ENCODE peak calls at places on chromosome 1, in seven cellular contexts. Z, J, Q, A, X, B and P are unnamed samples.

GRCh38 chr1:200041337-200042118 is 14.0 kb downstream of the NR5A2 start:
- DNase-seq in A (no peak), X (no peak), J (no peak), Q (no peak), B (no peak), Z (no peak), P (no peak)

GRCh38 chr1:59699227-59699847 is 115.4 kb upstream of the HOOK1 start:
- DNase-seq in Q (no peak), A (peak; percentile 18), J (no peak), B (no peak), X (no peak), Z (peak; percentile 27), P (peak; percentile 77)

GRCh38 chr1:174005032-174005431 is 17.1 kb downstream of the RC3H1 start:
- DNase-seq in Z (peak; percentile 75), A (no peak), B (no peak), Q (no peak), J (no peak), X (no peak), P (no peak)

GRCh38 chr1:65278344-65279091 is 30.8 kb upstream of the DNAJC6 start:
- DNase-seq in J (no peak), X (no peak), B (no peak), Q (no peak), A (no peak), Z (no peak), P (peak; percentile 12)

GRCh38 chr1:248849637-248850036 is 9.2 kb downstream of the ZNF692 start:
- DNase-seq in J (no peak), X (no peak), Z (no peak), B (no peak), A (no peak), Q (no peak), P (no peak)

GRCh38 chr1:116489231-116489697 is 81.6 kb downstream of the CD58 start:
- DNase-seq in J (no peak), A (no peak), Q (peak; percentile 38), B (no peak), Z (no peak), X (no peak), P (peak; percentile 85)

GRCh38 chr1:20478072-20478660 is 7.8 kb downstream of the CAMK2N1 start:
- DNase-seq in Q (no peak), Z (no peak), X (no peak), A (no peak), B (no peak), J (no peak), P (no peak)

GRCh38 chr1:41623736-41624135 is 139.3 kb upstream of the EDN2 start:
- DNase-seq in Q (no peak), J (no peak), Z (no peak), A (no peak), X (no peak), B (no peak), P (no peak)

GRCh38 chr1:115764541-115764940 is 4.0 kb downstream of the CASQ2 start:
- DNase-seq in Q (peak; percentile 19), Z (no peak), J (no peak), B (no peak), A (no peak), X (no peak), P (peak; percentile 49)

GRCh38 chr1:6205849-6206845 is at the start of gene RNF207:
- DNase-seq in Z (no peak), B (peak; percentile 28), J (peak; percentile 83), X (peak; percentile 54), Q (peak; percentile 22), A (peak; percentile 56), P (peak; percentile 52)

GRCh38 chr1:84940481-84940880 is 47.5 kb upstream of the LPAR3 start:
- DNase-seq in A (no peak), J (no peak), X (no peak), B (no peak), Z (no peak), Q (no peak), P (peak; percentile 52)

GRCh38 chr1:153547560-153548551 is 1.2 kb downstream of the S100A3 start:
- DNase-seq in A (no peak), J (peak; percentile 39), Q (no peak), X (no peak), B (no peak), Z (no peak), P (no peak)

GRCh38 chr1:234509457-234510328 is 30.7 kb upstream of the TARBP1 start:
- DNase-seq in J (no peak), X (no peak), Z (no peak), B (no peak), A (no peak), Q (no peak), P (no peak)

GRCh38 chr1:108041360-108042143 is 76.6 kb upstream of the VAV3 start:
- DNase-seq in A (no peak), B (no peak), J (no peak), Q (no peak), X (no peak), Z (no peak), P (no peak)

GRCh38 chr1:64536836-64537490 is 67.0 kb downstream of the CACHD1 start:
- DNase-seq in X (no peak), Z (no peak), A (no peak), B (no peak), J (no peak), Q (no peak), P (no peak)

GRCh38 chr1:181099152-181100014 is 10.9 kb downstream of the IER5 start:
- DNase-seq in X (no peak), Z (no peak), Q (no peak), J (no peak), A (no peak), B (no peak), P (peak; percentile 41)

GRCh38 chr1:42319128-42319851 is 15.7 kb downstream of the FOXJ3 start:
- DNase-seq in A (no peak), Z (no peak), B (no peak), Q (no peak), J (no peak), X (no peak), P (peak; percentile 40)

GRCh38 chr1:222136869-222137268 is 395.0 kb upstream of the DUSP10 start:
- DNase-seq in Z (no peak), X (no peak), A (no peak), B (no peak), Q (no peak), J (no peak), P (no peak)

GRCh38 chr1:18928406-18928805 is 26.1 kb upstream of the ALDH4A1 start:
- DNase-seq in J (no peak), Z (no peak), A (no peak), B (no peak), X (no peak), Q (no peak), P (no peak)

GRCh38 chr1:12407050-12407961 is 177.5 kb downstream of the VPS13D start:
- DNase-seq in A (no peak), J (no peak), X (no peak), Z (no peak), B (no peak), Q (no peak), P (peak; percentile 82)

GRCh38 chr1:197692965-197693364 is 82.3 kb downstream of the DENND1B start:
- DNase-seq in B (no peak), Z (no peak), X (no peak), Q (no peak), J (no peak), A (no peak), P (peak; percentile 14)

GRCh38 chr1:35935436-35935835 is 4.5 kb downstream of the AGO3 start:
- DNase-seq in Z (no peak), X (no peak), B (no peak), A (no peak), Q (no peak), J (no peak), P (peak; percentile 46)

GRCh38 chr1:195748969-195749368 is 859.3 kb downstream of the KCNT2 start:
- DNase-seq in B (no peak), Q (no peak), A (no peak), J (no peak), X (no peak), Z (no peak), P (no peak)

GRCh38 chr1:29671957-29672356 is 435.6 kb downstream of the PTPRU start:
- DNase-seq in X (no peak), B (no peak), Z (no peak), Q (no peak), J (no peak), A (no peak), P (no peak)

GRCh38 chr1:51715369-51715768 is 98.5 kb downstream of the OSBPL9 start:
- DNase-seq in B (no peak), J (no peak), X (no peak), Q (no peak), A (no peak), Z (no peak), P (no peak)

GRCh38 chr1:61337471-61337870 is 255.1 kb downstream of the NFIA start:
- DNase-seq in B (no peak), Q (no peak), J (no peak), X (no peak), A (no peak), Z (no peak), P (no peak)

GRCh38 chr1:214791961-214792360 is 189.0 kb downstream of the CENPF start:
- DNase-seq in A (no peak), Z (no peak), J (no peak), X (no peak), B (no peak), Q (no peak), P (no peak)

GRCh38 chr1:207998691-207999090 is 87.8 kb upstream of the CD34 start:
- DNase-seq in B (no peak), A (no peak), J (no peak), Q (no peak), X (no peak), Z (no peak), P (no peak)

GRCh38 chr1:66334311-66334710 is 199.6 kb upstream of the SGIP1 start:
- DNase-seq in B (no peak), X (no peak), Q (no peak), J (no peak), A (no peak), Z (no peak), P (peak; percentile 72)

GRCh38 chr1:67760030-67760821 is 73.0 kb downstream of the GNG12 start:
- DNase-seq in A (peak; percentile 48), X (peak; percentile 51), Z (peak; percentile 18), B (no peak), Q (peak; percentile 62), J (no peak), P (peak; percentile 85)

GRCh38 chr1:244970236-244970652 is 105.9 kb upstream of the HNRNPU start:
- DNase-seq in B (no peak), X (no peak), Z (peak; percentile 78), J (peak; percentile 65), Q (peak; percentile 74), A (no peak), P (peak; percentile 79)

GRCh38 chr1:54289939-54290233 is 89.9 kb downstream of the MRPL37 start:
- DNase-seq in J (no peak), Q (no peak), B (no peak), A (no peak), X (no peak), Z (no peak), P (no peak)

GRCh38 chr1:117826551-117827078 is 102.8 kb downstream of the GDAP2 start:
- DNase-seq in J (no peak), Q (no peak), A (no peak), Z (no peak), B (no peak), X (no peak), P (peak; percentile 72)